ENCODE peak calls at places on chromosomes 13 and 19, in six cellular contexts. Z is fibroblast of the aortic adventitia; J is NCI-H1694 treated with DMSO at 0.1 percent for 48 hours; L is ACHN; K is pancreas; U is activated CD8-positive, alpha-beta memory T cell treated with anti-CD3 and anti-CD28 coated beads for 1 hour. M is an unnamed sample.

GRCh38 chr19:5988520-5989387 is 10.8 kb upstream of the RANBP3 start:
- DNase-seq in Z (no peak), L (no peak), K (no peak), U (no peak), J (no peak), M (no peak)

GRCh38 chr13:20461481-20461859 is 64.2 kb downstream of the CRYL1 start:
- DNase-seq in Z (peak), J (no peak), L (no peak), U (no peak), K (no peak), M (no peak)

GRCh38 chr13:98216135-98216565 is 39.1 kb upstream of the RNF113B start:
- DNase-seq in J (no peak), U (no peak), K (peak), Z (peak), L (peak), M (peak)

GRCh38 chr13:70856706-70857105 is 748.5 kb upstream of the KLHL1 start:
- DNase-seq in L (no peak), J (no peak), K (no peak), Z (no peak), U (no peak), M (no peak)

GRCh38 chr19:4043410-4043809 is 23.3 kb downstream of the ZBTB7A start:
- DNase-seq in U (no peak), Z (no peak), K (no peak), L (no peak), J (no peak), M (no peak)

GRCh38 chr19:46925548-46925950 is 64.8 kb downstream of the ARHGAP35 start:
- DNase-seq in L (peak), J (no peak), K (no peak), U (no peak), Z (no peak), M (no peak)

GRCh38 chr13:109840201-109840892 is 54.0 kb upstream of the IRS2 start:
- DNase-seq in Z (peak), L (peak), K (no peak), J (no peak), U (no peak), M (no peak)

GRCh38 chr19:30450101-30450500 is 77.9 kb downstream of the ZNF536 start:
- DNase-seq in L (peak), K (peak), U (no peak), Z (no peak), J (no peak), M (peak)

GRCh38 chr19:3250675-3251074 is 26.2 kb downstream of the CELF5 start:
- DNase-seq in L (peak), J (no peak), Z (peak), U (no peak), K (no peak), M (no peak)

GRCh38 chr19:13005253-13005652 is 10.0 kb downstream of the NFIX start:
- DNase-seq in J (no peak), U (no peak), K (no peak), L (no peak), Z (no peak), M (no peak)

GRCh38 chr19:43533546-43534304 is 737 bp downstream of the ZNF575 start:
- DNase-seq in U (peak), K (peak), L (peak), Z (peak), J (peak), M (peak)

GRCh38 chr19:7965921-7966665 is 22.6 kb upstream of the TIMM44 start:
- DNase-seq in Z (no peak), L (no peak), J (no peak), U (no peak), K (no peak), M (no peak)

GRCh38 chr13:109771926-109772325 is 14.5 kb downstream of the IRS2 start:
- DNase-seq in J (no peak), U (no peak), L (no peak), Z (no peak), K (no peak), M (no peak)

GRCh38 chr19:11881151-11881800 is 6.3 kb upstream of the ZNF69 start:
- DNase-seq in U (peak), K (peak), L (peak), Z (peak), J (no peak), M (peak)

GRCh38 chr19:41578886-41579285 is 2.9 kb downstream of the CEACAM21 start:
- DNase-seq in L (no peak), Z (no peak), U (no peak), K (no peak), J (no peak), M (no peak)

GRCh38 chr19:38389101-38389925 is 816 bp downstream of the SPRED3 start:
- DNase-seq in U (no peak), L (peak), Z (peak), K (no peak), J (no peak), M (no peak)

GRCh38 chr13:48783181-48783630 is 129.5 kb downstream of the CYSLTR2 start:
- DNase-seq in L (no peak), K (peak), J (peak), Z (peak), U (no peak), M (peak)

GRCh38 chr19:29893606-29894284 is 48.3 kb upstream of the URI1 start:
- DNase-seq in L (no peak), U (no peak), Z (no peak), K (no peak), J (no peak), M (no peak)

GRCh38 chr19:6022570-6023049 is 44.7 kb upstream of the RANBP3 start:
- DNase-seq in L (no peak), J (no peak), U (no peak), Z (no peak), K (no peak), M (no peak)

GRCh38 chr13:99991806-99992242 is 10.2 kb downstream of the ZIC2 start:
- DNase-seq in L (no peak), U (no peak), J (no peak), K (no peak), Z (no peak), M (no peak)

GRCh38 chr13:49020940-49021548 is 45.3 kb downstream of the FNDC3A start:
- DNase-seq in Z (peak), U (no peak), L (no peak), K (no peak), J (no peak), M (no peak)

M was measured in thyroid gland.